ENCODE peak calls at places on chromosome 7, in seven cellular contexts. C is mammary epithelial cell, I is PC-3, H is IMR-90, P is HCT116, S is hepatocyte, X is neural progenitor cell. Z is an unnamed sample. For H3K4me1, the result is how much of the 10 kb centered on the place peaks cover.

GRCh38 chr7:157593541-157593940 is 256.7 kb downstream of the DNAJB6 start:
- DNase-seq in C (no peak), I (no peak), H (no peak), X (no peak), S (no peak), P (no peak), Z (no peak)

GRCh38 chr7:33886100-33886623 is 19.2 kb upstream of the BMPER start:
- DNase-seq in I (peak), X (peak), P (no peak), H (peak), C (no peak), S (peak), Z (no peak)

GRCh38 chr7:72334066-72334465 is 78.1 kb downstream of the CALN1 start:
- DNase-seq in I (no peak), S (no peak), P (no peak), X (peak), H (no peak), C (no peak), Z (no peak)

GRCh38 chr7:23930312-23930711 is 220.3 kb downstream of the STK31 start:
- DNase-seq in I (no peak), S (no peak), C (no peak), P (no peak), X (no peak), H (no peak), Z (no peak)

GRCh38 chr7:156080596-156080995 is 268.3 kb upstream of the SHH start:
- DNase-seq in H (no peak), C (no peak), I (no peak), X (no peak), S (no peak), P (no peak), Z (no peak)

GRCh38 chr7:73585196-73585595 is 6.8 kb upstream of the TBL2 start:
- DNase-seq in S (no peak), I (no peak), P (no peak), C (no peak), H (no peak), X (no peak), Z (no peak)

GRCh38 chr7:77933394-77933793 is 134.8 kb downstream of the PHTF2 start:
- DNase-seq in S (no peak), H (peak), X (no peak), I (peak), P (peak), C (peak), Z (peak)

GRCh38 chr7:133230591-133231194 is 22.2 kb upstream of the EXOC4 start:
- DNase-seq in C (peak), S (peak), H (peak), I (peak), P (peak), X (peak), Z (no peak)

GRCh38 chr7:1994931-1995330 is 237.8 kb downstream of the MAD1L1 start:
- DNase-seq in I (no peak), H (no peak), X (no peak), C (no peak), S (no peak), P (no peak), Z (no peak)

GRCh38 chr7:86407291-86407690 is 236.4 kb upstream of the GRM3 start:
- DNase-seq in C (no peak), H (no peak), P (no peak), S (no peak), X (peak), I (no peak), Z (no peak)

GRCh38 chr7:157006205-157006747 is 4.2 kb downstream of the MNX1 start:
- DNase-seq in X (peak), S (no peak), H (no peak), I (no peak), P (no peak), C (no peak), Z (peak)

GRCh38 chr7:141585592-141586510 is 34.6 kb downstream of the AGK start:
- DNase-seq in H (peak), X (no peak), I (peak), S (no peak), P (no peak), C (peak), Z (peak)

GRCh38 chr7:69620063-69620462 is 21.8 kb downstream of the AUTS2 start:
- DNase-seq in X (no peak), H (no peak), S (no peak), I (no peak), P (no peak), C (no peak), Z (no peak)

GRCh38 chr7:127447326-127447945 is 54.9 kb upstream of the ZNF800 start:
- DNase-seq in S (no peak), P (peak), X (peak), I (peak), H (peak), C (peak), Z (peak)

GRCh38 chr7:87926581-87927461 is 7.2 kb upstream of the ADAM22 start:
- DNase-seq in I (no peak), C (peak), P (no peak), H (no peak), S (peak), X (peak), Z (no peak)

GRCh38 chr7:132650498-132650897 is 74.2 kb upstream of the PLXNA4 start:
- DNase-seq in P (no peak), H (peak), X (no peak), I (peak), S (peak), C (peak), Z (peak)

GRCh38 chr7:32062150-32062549 is 8.1 kb downstream of the PDE1C start:
- DNase-seq in H (peak), S (peak), X (peak), P (peak), I (peak), C (peak), Z (no peak)

GRCh38 chr7:82729172-82730030 is 285.8 kb upstream of the CACNA2D1 start:
- DNase-seq in C (peak), H (peak), P (peak), I (peak), X (peak), S (peak), Z (peak)

GRCh38 chr7:140745654-140746053 is 49.1 kb downstream of the NDUFB2 start:
- DNase-seq in I (no peak), S (no peak), X (no peak), C (no peak), P (no peak), H (no peak), Z (no peak)

GRCh38 chr7:73770002-73770859 is at the start of gene CLDN3:
- DNase-seq in I (peak), S (peak), C (peak), X (peak), P (peak), H (no peak), Z (peak)

GRCh38 chr7:77351539-77352004 is 64.6 kb downstream of the GSAP start:
- DNase-seq in X (no peak), C (no peak), H (no peak), I (no peak), P (no peak), S (no peak), Z (no peak)

GRCh38 chr7:139727151-139727705 is 50.6 kb downstream of the HIPK2 start:
- DNase-seq in H (peak), S (no peak), X (no peak), I (peak), P (no peak), C (peak), Z (no peak)

GRCh38 chr7:28329616-28330373 is 82.5 kb upstream of the CREB5 start:
- DNase-seq in I (no peak), C (no peak), S (no peak), H (no peak), X (no peak), P (no peak), Z (no peak)

GRCh38 chr7:67794544-67794943 is 797.9 kb downstream of the TYW1 start:
- DNase-seq in H (no peak), X (no peak), S (no peak), I (no peak), C (no peak), P (no peak), Z (no peak)

GRCh38 chr7:90180649-90181048 is 26.4 kb downstream of the STEAP1 start:
- DNase-seq in H (no peak), C (no peak), P (peak), I (peak), S (no peak), X (no peak), Z (no peak)

GRCh38 chr7:767941-768729 is 41.1 kb upstream of the PRKAR1B start:
- DNase-seq in H (peak), X (no peak), C (no peak), S (no peak), I (no peak), P (no peak), Z (peak)

GRCh38 chr7:112427984-112428383 is 22.3 kb upstream of the IFRD1 start:
- DNase-seq in X (no peak), S (no peak), P (no peak), H (no peak), I (no peak), C (no peak), Z (no peak)

GRCh38 chr7:23017303-23017702 is 3.4 kb upstream of the HYCC1 start:
- DNase-seq in I (no peak), S (no peak), P (no peak), X (no peak), C (no peak), H (no peak), Z (no peak)

GRCh38 chr7:130286881-130287280 is 6.1 kb upstream of the CPA4 start:
- DNase-seq in I (peak), S (no peak), P (no peak), H (peak), X (no peak), C (peak), Z (no peak)

GRCh38 chr7:5406957-5407930 is 16.4 kb downstream of the TNRC18 start:
- DNase-seq in P (no peak), X (peak), I (no peak), C (no peak), H (no peak), S (no peak), Z (peak)

GRCh38 chr7:15851201-15851600 is 164.7 kb upstream of the MEOX2 start:
- DNase-seq in P (no peak), X (no peak), C (no peak), I (no peak), S (no peak), H (peak), Z (no peak)

GRCh38 chr7:1811850-1812692 is 142.0 kb downstream of the ELFN1 start:
- DNase-seq in S (peak), P (no peak), C (peak), H (no peak), I (peak), X (peak), Z (peak)

GRCh38 chr7:151851160-151851751 is 25.7 kb downstream of the PRKAG2 start:
- DNase-seq in H (no peak), P (no peak), C (peak), S (no peak), X (no peak), I (peak), Z (peak)

GRCh38 chr7:121873795-121874194 is 834 bp downstream of the PTPRZ1 start:
- DNase-seq in I (no peak), P (no peak), H (no peak), X (no peak), S (no peak), C (peak), Z (no peak)

GRCh38 chr7:11713352-11713751 is 118.6 kb downstream of the THSD7A start:
- DNase-seq in I (peak), X (no peak), S (no peak), H (no peak), C (no peak), P (no peak), Z (no peak)
- H3K4me1 ChIP-seq in I (under half), X (under half), S (under half), H (under half), C (under half), P (under half), Z (under half)

DNA sequence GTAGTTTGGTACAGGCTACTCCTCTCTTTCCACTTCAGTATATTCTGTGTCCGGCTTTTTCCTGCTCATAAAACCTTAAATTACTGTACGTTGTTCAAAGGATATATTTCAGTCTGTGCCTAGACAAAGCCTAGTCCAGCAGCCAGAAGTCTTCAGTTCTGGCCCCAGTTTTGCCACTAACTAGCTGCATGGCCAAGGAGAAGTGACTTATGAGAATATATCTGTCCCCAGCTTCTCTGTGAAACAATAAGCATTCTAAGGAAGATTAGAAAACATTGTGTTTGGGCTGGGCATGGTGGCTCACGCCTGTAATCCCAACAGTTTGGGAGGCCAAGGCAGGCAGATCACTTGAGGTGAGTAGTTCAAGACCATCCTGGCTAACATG is 105.0 kb upstream of the HDAC9 start:
- DNase-seq in C (no peak), I (no peak), S (no peak), P (no peak), H (no peak), X (no peak), Z (no peak)
- H3K4me2 ChIP-seq in C (no peak), I (peak), S (peak), P (no peak), H (peak), X (no peak), Z (peak)

GRCh38 chr7:105838273-105839141 is 37.9 kb downstream of the ATXN7L1 start:
- DNase-seq in H (peak), X (no peak), C (peak), I (no peak), S (no peak), P (no peak), Z (peak)
- H2AFZ ChIP-seq in H (no peak), X (no peak), C (peak), I (no peak), S (no peak), P (no peak), Z (no peak)

DNA sequence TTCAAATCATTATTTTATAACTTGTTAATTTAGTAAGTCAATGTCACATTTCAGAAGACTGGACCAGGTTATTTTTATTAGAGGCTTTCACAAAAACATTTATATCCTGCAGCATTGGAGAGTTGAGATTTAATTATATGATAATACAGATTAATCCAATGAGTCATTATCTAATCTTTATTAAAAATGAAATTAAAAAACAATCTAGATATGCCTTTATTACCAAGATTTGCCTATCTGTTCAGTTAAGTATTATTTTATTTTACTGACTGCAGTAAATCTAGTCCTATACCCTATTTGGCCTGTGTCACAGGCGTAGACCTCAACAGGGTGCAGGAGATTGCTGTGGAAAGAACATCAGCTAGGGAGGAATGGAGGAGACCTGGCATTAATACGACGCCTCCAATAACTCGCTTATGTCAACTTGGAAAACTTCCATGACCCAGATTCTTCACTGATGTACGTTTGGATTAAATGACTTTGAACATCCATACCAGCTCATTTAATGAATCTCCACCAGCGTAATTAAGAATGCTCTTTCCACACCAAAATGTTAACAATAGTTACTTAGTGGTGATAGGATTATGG is 18.2 kb downstream of the PAXIP1 start:
- DNase-seq in I (no peak), H (no peak), P (no peak), X (no peak), C (no peak), S (no peak), Z (no peak)
- H3K4me1 ChIP-seq in I (under half), H (under half), P (under half), X (under half), C (under half), S (under half), Z (under half)

GRCh38 chr7:149683898-149684297 is 89.5 kb downstream of the ZNF467 start:
- DNase-seq in H (no peak), P (no peak), S (no peak), C (no peak), I (no peak), X (no peak), Z (no peak)

GRCh38 chr7:149685455-149685854 is 87.9 kb downstream of the ZNF467 start:
- DNase-seq in H (no peak), P (no peak), I (no peak), X (no peak), C (peak), S (no peak), Z (no peak)

GRCh38 chr7:149688836-149689590 is 84.4 kb downstream of the ZNF467 start:
- DNase-seq in H (no peak), X (no peak), I (no peak), S (no peak), P (no peak), C (no peak), Z (peak)

GRCh38 chr7:149686001-149686400 is 87.4 kb downstream of the ZNF467 start:
- DNase-seq in P (no peak), S (no peak), H (peak), X (no peak), C (no peak), I (no peak), Z (peak)

DNA sequence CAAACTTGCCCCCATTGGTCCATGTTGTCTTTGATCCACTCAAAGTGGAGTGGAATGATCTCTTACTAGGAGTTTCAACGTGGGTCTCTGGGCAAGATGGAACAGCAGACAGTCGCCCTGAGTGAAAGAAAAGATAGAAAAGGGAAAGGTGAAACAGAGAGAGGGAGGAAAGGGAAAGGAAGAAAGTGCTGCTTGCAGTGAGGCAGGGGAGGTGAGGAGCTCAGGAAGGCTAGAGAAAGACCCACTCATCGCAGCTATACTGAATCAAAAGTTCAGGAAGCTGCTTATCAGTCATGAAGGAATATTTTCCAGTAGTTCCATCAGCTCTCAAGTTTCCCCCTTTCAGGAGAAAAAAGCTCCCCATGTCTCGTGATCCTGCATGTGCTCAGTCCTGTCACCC is 86.9 kb downstream of the ZNF467 start:
- DNase-seq in H (no peak), C (no peak), X (no peak), I (no peak), P (no peak), S (no peak), Z (no peak)
- H3K4me2 ChIP-seq in H (peak), C (no peak), X (no peak), I (no peak), P (no peak), S (no peak), Z (peak)

GRCh38 chr7:49878627-49879026 is 105.2 kb downstream of the VWC2 start:
- DNase-seq in C (peak), X (no peak), H (no peak), S (no peak), I (no peak), P (no peak), Z (no peak)
- H2AFZ ChIP-seq in C (peak), X (no peak), H (no peak), S (no peak), I (no peak), P (no peak), Z (no peak)

Z was measured in osteoblast.